ENCODE peak calls at places on chromosomes 2 and 18, in ten cellular contexts. W is stimulated activated CD4-positive, alpha-beta T cell treated with anti-CD3 and anti-CD28 coated beads, TNF-alpha, amount 100 ng/mL, for 4 hours; N is keratinocyte; R is ovary; F is activated T-helper 9 cell treated with anti-CD3 and anti-CD28 coated beads, Interleukin-2, amount 50 U/mL, for 16 hours; K is foreskin fibroblast; D is brain microvascular endothelial cell; H is PC-3; Z is right cardiac atrium; M is LHCN-M2. A is an unnamed sample.

GRCh38 chr2:63698825-63699548 is 110.2 kb downstream of the MDH1 start:
- DNase-seq in W (no peak), N (peak; percentile 56), R (peak; percentile 18), F (no peak), K (peak; percentile 94), D (peak; percentile 70), H (peak; percentile 93), Z (peak; percentile 62), M (peak; percentile 95), A (peak; percentile 90)

GRCh38 chr2:47002480-47003381 is 87.1 kb upstream of the MCFD2 start:
- DNase-seq in W (no peak), N (no peak), R (peak; percentile 58), F (no peak), K (peak; percentile 37), D (no peak), H (peak; percentile 16), Z (peak; percentile 87), M (peak; percentile 19), A (peak; percentile 16)

GRCh38 chr18:78986018-78986481 is 6.4 kb downstream of the SALL3 start:
- DNase-seq in W (no peak), N (no peak), R (no peak), F (no peak), K (peak; percentile 28), D (no peak), H (peak; percentile 25), Z (no peak), M (peak; percentile 2), A (peak; percentile 16)

GRCh38 chr2:98026927-98027522 is 31.3 kb upstream of the TMEM131 start:
- DNase-seq in W (no peak), N (no peak), R (no peak), F (no peak), K (no peak), D (no peak), H (no peak), Z (no peak), M (peak; percentile 21), A (no peak)

GRCh38 chr2:110674620-110675555 is 3.0 kb downstream of the BUB1 start:
- DNase-seq in W (no peak), N (peak; percentile 48), R (no peak), F (no peak), K (peak; percentile 70), D (peak; percentile 42), H (peak; percentile 83), Z (no peak), M (peak; percentile 81), A (peak; percentile 76)

GRCh38 chr2:112480540-112481049 is 1.4 kb upstream of the TTL start:
- DNase-seq in W (no peak), N (no peak), R (no peak), F (peak; percentile 4), K (no peak), D (no peak), H (no peak), Z (no peak), M (no peak), A (no peak)

GRCh38 chr2:206217743-206218520 is 56.5 kb upstream of the ZDBF2 start:
- DNase-seq in W (no peak), N (no peak), R (no peak), F (no peak), K (peak; percentile 56), D (no peak), H (no peak), Z (no peak), M (peak; percentile 67), A (no peak)

GRCh38 chr18:2111456-2111855 is 459.8 kb downstream of the METTL4 start:
- DNase-seq in W (no peak), N (no peak), R (no peak), F (no peak), K (peak; percentile 23), D (peak; percentile 22), H (peak; percentile 60), Z (no peak), M (peak; percentile 45), A (peak; percentile 70)

GRCh38 chr2:47784349-47784851 is 1.5 kb downstream of the MSH6 start:
- DNase-seq in W (no peak), N (no peak), R (peak; percentile 22), F (no peak), K (peak; percentile 42), D (no peak), H (no peak), Z (peak; percentile 45), M (no peak), A (no peak)

GRCh38 chr2:218995561-218995960 is 2.3 kb upstream of the CRYBA2 start:
- DNase-seq in W (no peak), N (no peak), R (no peak), F (no peak), K (no peak), D (no peak), H (no peak), Z (no peak), M (no peak), A (no peak)

GRCh38 chr2:39981877-39982276 is 202.8 kb upstream of the THUMPD2 start:
- DNase-seq in W (no peak), N (no peak), R (no peak), F (no peak), K (peak; percentile 80), D (no peak), H (no peak), Z (no peak), M (no peak), A (no peak)

GRCh38 chr2:155169317-155169716 is 470.8 kb downstream of the KCNJ3 start:
- DNase-seq in W (no peak), N (no peak), R (no peak), F (no peak), K (no peak), D (no peak), H (no peak), Z (no peak), M (no peak), A (no peak)

GRCh38 chr2:145197944-145198343 is 678.0 kb upstream of the ZEB2 start:
- DNase-seq in W (no peak), N (no peak), R (no peak), F (no peak), K (no peak), D (no peak), H (no peak), Z (no peak), M (no peak), A (no peak)

GRCh38 chr2:64860321-64860751 is 128.9 kb upstream of the SLC1A4 start:
- DNase-seq in W (no peak), N (no peak), R (no peak), F (no peak), K (no peak), D (no peak), H (no peak), Z (peak; percentile 56), M (no peak), A (no peak)

GRCh38 chr2:36753706-36754221 is 57.3 kb downstream of the VIT start:
- DNase-seq in W (no peak), N (no peak), R (no peak), F (no peak), K (no peak), D (no peak), H (no peak), Z (no peak), M (peak; percentile 9), A (peak; percentile 28)

GRCh38 chr2:73979686-73980085 is 5.0 kb upstream of the TET3 start:
- DNase-seq in W (no peak), N (no peak), R (no peak), F (no peak), K (peak; percentile 93), D (peak; percentile 77), H (peak; percentile 86), Z (no peak), M (peak; percentile 86), A (peak; percentile 92)

GRCh38 chr2:235536711-235537110 is 42.9 kb downstream of the AGAP1 start:
- DNase-seq in W (no peak), N (no peak), R (no peak), F (no peak), K (no peak), D (no peak), H (no peak), Z (no peak), M (no peak), A (no peak)

GRCh38 chr2:112155331-112156151 is 17.4 kb downstream of the FBLN7 start:
- DNase-seq in W (no peak), N (no peak), R (no peak), F (no peak), K (no peak), D (no peak), H (no peak), Z (peak; percentile 35), M (peak; percentile 46), A (no peak)

GRCh38 chr2:120929829-120930228 is 194.2 kb downstream of the GLI2 start:
- DNase-seq in W (no peak), N (no peak), R (no peak), F (no peak), K (no peak), D (no peak), H (no peak), Z (no peak), M (no peak), A (peak; percentile 56)

GRCh38 chr18:44035554-44035953 is 645.1 kb upstream of the SETBP1 start:
- DNase-seq in W (no peak), N (no peak), R (no peak), F (no peak), K (peak; percentile 50), D (no peak), H (no peak), Z (no peak), M (no peak), A (no peak)

GRCh38 chr18:4453712-4454547 is 1.2 kb downstream of the DLGAP1 start:
- DNase-seq in W (no peak), N (no peak), R (no peak), F (no peak), K (no peak), D (no peak), H (no peak), Z (no peak), M (no peak), A (no peak)

GRCh38 chr2:101884423-101884822 is 107.3 kb upstream of the IL1R2 start:
- DNase-seq in W (no peak), N (no peak), R (no peak), F (no peak), K (no peak), D (no peak), H (no peak), Z (no peak), M (no peak), A (no peak)

GRCh38 chr2:126244937-126245336 is 411.0 kb upstream of the GYPC start:
- DNase-seq in W (no peak), N (no peak), R (no peak), F (no peak), K (no peak), D (peak; percentile 47), H (peak; percentile 32), Z (peak; percentile 73), M (no peak), A (peak; percentile 1)

GRCh38 chr2:96694816-96695455 is 44.9 kb downstream of the LMAN2L start:
- DNase-seq in W (no peak), N (no peak), R (no peak), F (no peak), K (no peak), D (no peak), H (no peak), Z (no peak), M (no peak), A (no peak)

GRCh38 chr2:63425079-63425416 is 163.2 kb downstream of the WDPCP start:
- DNase-seq in W (no peak), N (no peak), R (no peak), F (no peak), K (no peak), D (no peak), H (no peak), Z (no peak), M (no peak), A (no peak)